ENCODE peak calls at places on chromosomes 7 and 10, in four cellular contexts. K, C, I and B are unnamed samples.

GRCh38 chr7:74454059-74454947 is 597 bp downstream of the GTF2IRD1 start:
- DNase-seq in K (no peak), C (no peak), I (peak; percentile 17), B (no peak)

GRCh38 chr7:85261341-85261740 is 74.5 kb upstream of the SEMA3D start:
- DNase-seq in K (no peak), C (peak; percentile 1), I (no peak), B (no peak)

GRCh38 chr10:124066744-124067714 is 26.4 kb downstream of the CHST15 start:
- DNase-seq in K (no peak), C (no peak), I (no peak), B (peak; percentile 85)

GRCh38 chr10:31961264-31961663 is 32.6 kb upstream of the ARHGAP12 start:
- DNase-seq in K (peak; percentile 89), C (no peak), I (no peak), B (no peak)

GRCh38 chr10:80154978-80155695 is 22.6 kb downstream of the PLAC9 start:
- DNase-seq in K (no peak), C (peak; percentile 97), I (no peak), B (no peak)

GRCh38 chr10:47165711-47166404 is 134.1 kb upstream of the GDF10 start:
- DNase-seq in K (no peak), C (peak; percentile 44), I (peak; percentile 26), B (peak; percentile 54)

GRCh38 chr10:114473776-114474175 is 69.5 kb upstream of the AFAP1L2 start:
- DNase-seq in K (no peak), C (no peak), I (no peak), B (no peak)

GRCh38 chr10:110430369-110431273 is 67.1 kb upstream of the DUSP5 start:
- DNase-seq in K (no peak), C (no peak), I (no peak), B (no peak)

GRCh38 chr7:134422646-134423045 is 36.3 kb downstream of the AKR1B1 start:
- DNase-seq in K (no peak), C (no peak), I (no peak), B (no peak)

GRCh38 chr10:132120200-132120599 is 54.5 kb downstream of the JAKMIP3 start:
- DNase-seq in K (no peak), C (no peak), I (no peak), B (no peak)

GRCh38 chr10:60932756-60933155 is 11.2 kb downstream of the RHOBTB1 start:
- DNase-seq in K (no peak), C (no peak), I (no peak), B (no peak)

GRCh38 chr10:812787-813186 is 118.7 kb downstream of the LARP4B start:
- DNase-seq in K (no peak), C (no peak), I (no peak), B (no peak)

GRCh38 chr7:40826419-40827216 is 691.8 kb downstream of the SUGCT start:
- DNase-seq in K (no peak), C (peak; percentile 54), I (no peak), B (no peak)

GRCh38 chr10:122829454-122829853 is 16.2 kb downstream of the CUZD1 start:
- DNase-seq in K (no peak), C (no peak), I (no peak), B (no peak)

GRCh38 chr7:69739906-69740545 is 141.8 kb downstream of the AUTS2 start:
- DNase-seq in K (no peak), C (peak; percentile 65), I (no peak), B (no peak)

GRCh38 chr7:1369856-1370657 is 89.2 kb downstream of the MICALL2 start:
- DNase-seq in K (no peak), C (no peak), I (no peak), B (no peak)

GRCh38 chr10:126349096-126349495 is 39.2 kb downstream of the ADAM12 start:
- DNase-seq in K (no peak), C (no peak), I (no peak), B (no peak)

GRCh38 chr10:14588084-14588937 is 186.4 kb downstream of the FAM107B start:
- DNase-seq in K (no peak), C (peak; percentile 95), I (peak; percentile 46), B (no peak)

GRCh38 chr10:104122273-104123107 is 519 bp downstream of the SFR1 start:
- DNase-seq in K (no peak), C (no peak), I (no peak), B (peak; percentile 64)

GRCh38 chr10:103696094-103696410 is 159.3 kb downstream of the SH3PXD2A start:
- DNase-seq in K (no peak), C (no peak), I (no peak), B (no peak)